ENCODE peak calls at places on chromosomes 2 and 18, in six cellular contexts. One of them, this sample, is unnamed. For H3K9me2, the result is how much of the 10 kb centered on the place peaks cover.

GRCh38 chr2:228321019-228321418 is 139.5 kb upstream of the SPHKAP start:
- DNase-seq in MM.1S: no peak
- DNase-seq in PC-3: no peak
- DNase-seq in HCT116: no peak
- DNase-seq in Karpas-422: no peak
- DNase-seq in SK-N-SH: no peak
- DNase-seq in this sample: no peak

GRCh38 chr2:238378230-238379095 is 48.3 kb upstream of the ASB1 start:
- DNase-seq in MM.1S: no peak
- DNase-seq in PC-3: no peak
- DNase-seq in HCT116: no peak
- DNase-seq in Karpas-422: no peak
- DNase-seq in SK-N-SH: no peak
- DNase-seq in this sample: no peak

GRCh38 chr2:8479298-8479697 is 202.6 kb upstream of the ID2 start:
- DNase-seq in MM.1S: no peak
- DNase-seq in PC-3: no peak
- DNase-seq in HCT116: no peak
- DNase-seq in Karpas-422: no peak
- DNase-seq in SK-N-SH: peak
- DNase-seq in this sample: no peak

GRCh38 chr18:3015203-3015590 is 2.3 kb upstream of the LPIN2 start:
- DNase-seq in MM.1S: no peak
- DNase-seq in PC-3: peak
- DNase-seq in HCT116: peak
- DNase-seq in Karpas-422: no peak
- DNase-seq in SK-N-SH: no peak
- DNase-seq in this sample: peak

GRCh38 chr18:29307231-29307630 is 1130.3 kb upstream of the CDH2 start:
- DNase-seq in MM.1S: no peak
- DNase-seq in PC-3: peak
- DNase-seq in HCT116: no peak
- DNase-seq in Karpas-422: no peak
- DNase-seq in SK-N-SH: no peak
- DNase-seq in this sample: no peak

GRCh38 chr2:128108166-128108565 is 17.2 kb downstream of the UGGT1 start:
- DNase-seq in MM.1S: no peak
- DNase-seq in PC-3: no peak
- DNase-seq in HCT116: no peak
- DNase-seq in Karpas-422: no peak
- DNase-seq in SK-N-SH: peak
- DNase-seq in this sample: no peak

GRCh38 chr2:201116959-201117734 is 1.2 kb downstream of the CFLAR start:
- DNase-seq in MM.1S: peak
- DNase-seq in PC-3: peak
- DNase-seq in HCT116: peak
- DNase-seq in Karpas-422: peak
- DNase-seq in SK-N-SH: no peak
- DNase-seq in this sample: peak

GRCh38 chr2:72713857-72714256 is 112.0 kb downstream of the EXOC6B start:
- DNase-seq in MM.1S: no peak
- DNase-seq in PC-3: peak
- DNase-seq in HCT116: no peak
- DNase-seq in Karpas-422: peak
- DNase-seq in SK-N-SH: no peak
- DNase-seq in this sample: no peak

GRCh38 chr2:152099655-152100050 is 809 bp upstream of the CACNB4 start:
- DNase-seq in MM.1S: no peak
- DNase-seq in PC-3: peak
- DNase-seq in HCT116: no peak
- DNase-seq in Karpas-422: no peak
- DNase-seq in SK-N-SH: no peak
- DNase-seq in this sample: no peak

GRCh38 chr2:156435725-156436476 is at the start of gene GPD2:
- DNase-seq in MM.1S: peak
- DNase-seq in PC-3: peak
- DNase-seq in HCT116: peak
- DNase-seq in Karpas-422: no peak
- DNase-seq in SK-N-SH: peak
- DNase-seq in this sample: peak

GRCh38 chr2:197378494-197378972 is 56.3 kb downstream of the SF3B1 start:
- DNase-seq in MM.1S: peak
- DNase-seq in PC-3: peak
- DNase-seq in HCT116: peak
- DNase-seq in Karpas-422: peak
- DNase-seq in SK-N-SH: peak
- DNase-seq in this sample: peak

GRCh38 chr18:73986711-73987110 is 160.9 kb downstream of the FBXO15 start:
- DNase-seq in MM.1S: no peak
- DNase-seq in PC-3: peak
- DNase-seq in HCT116: no peak
- DNase-seq in Karpas-422: no peak
- DNase-seq in SK-N-SH: no peak
- DNase-seq in this sample: peak

GRCh38 chr2:78070693-78071092 is 548.5 kb upstream of the LRRTM4 start:
- DNase-seq in MM.1S: peak
- DNase-seq in PC-3: no peak
- DNase-seq in HCT116: no peak
- DNase-seq in Karpas-422: no peak
- DNase-seq in SK-N-SH: no peak
- DNase-seq in this sample: no peak

DNA sequence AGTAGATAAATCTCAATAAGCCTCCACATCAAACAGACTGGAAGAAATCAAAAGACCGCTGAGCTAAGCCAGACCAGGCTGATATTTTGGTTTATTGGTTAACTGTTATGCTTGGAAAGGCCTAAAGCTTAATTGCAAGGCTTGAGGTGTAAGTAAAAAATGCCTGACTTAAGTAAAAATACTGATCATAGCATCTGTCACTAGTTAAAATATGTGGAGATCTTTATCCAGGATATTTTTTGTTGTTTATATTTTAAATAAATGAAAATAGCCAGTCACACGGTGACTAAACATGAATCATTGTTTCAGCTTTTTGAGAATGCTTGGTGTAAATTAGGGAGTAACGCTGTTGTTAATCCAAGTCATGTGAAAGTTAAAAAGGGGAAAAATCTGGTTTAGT is 127.9 kb downstream of the THADA start:
- DNase-seq in MM.1S: no peak
- DNase-seq in PC-3: peak
- DNase-seq in HCT116: no peak
- DNase-seq in Karpas-422: no peak
- DNase-seq in SK-N-SH: no peak
- DNase-seq in this sample: peak
- H3K4me2 ChIP-seq in MM.1S: no peak
- H3K4me2 ChIP-seq in PC-3: peak
- H3K4me2 ChIP-seq in HCT116: peak
- H3K4me2 ChIP-seq in Karpas-422: no peak
- H3K4me2 ChIP-seq in SK-N-SH: peak
- H3K4me2 ChIP-seq in this sample: peak

DNA sequence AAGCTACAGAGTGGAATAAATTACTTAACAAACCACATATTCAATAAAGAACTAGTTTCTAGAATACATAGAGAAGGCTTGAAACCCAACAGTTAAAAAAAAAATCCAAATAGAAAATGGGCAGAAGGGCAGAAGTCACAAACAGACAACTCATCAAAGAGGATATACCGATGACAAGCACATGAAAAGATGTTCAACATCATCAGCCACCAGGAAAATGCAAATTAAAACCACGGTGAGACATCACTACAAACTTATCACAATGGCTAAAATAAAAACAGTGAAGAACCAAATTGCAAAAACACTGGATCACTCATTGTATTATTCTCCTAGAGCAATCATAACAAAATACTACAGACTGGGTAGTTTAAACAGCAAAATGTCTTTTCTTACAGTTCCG is 14.5 kb downstream of the SESTD1 start:
- DNase-seq in MM.1S: no peak
- DNase-seq in PC-3: no peak
- DNase-seq in HCT116: no peak
- DNase-seq in Karpas-422: no peak
- DNase-seq in SK-N-SH: no peak
- DNase-seq in this sample: peak
- H3K9ac ChIP-seq in MM.1S: no peak
- H3K9ac ChIP-seq in PC-3: no peak
- H3K9ac ChIP-seq in HCT116: no peak
- H3K9ac ChIP-seq in Karpas-422: no peak
- H3K9ac ChIP-seq in SK-N-SH: no peak
- H3K9ac ChIP-seq in this sample: no peak

GRCh38 chr2:36678856-36679255 is 17.7 kb upstream of the VIT start:
- DNase-seq in MM.1S: no peak
- DNase-seq in PC-3: no peak
- DNase-seq in HCT116: no peak
- DNase-seq in Karpas-422: no peak
- DNase-seq in SK-N-SH: no peak
- DNase-seq in this sample: no peak

GRCh38 chr2:36677386-36677785 is 19.1 kb upstream of the VIT start:
- DNase-seq in MM.1S: peak
- DNase-seq in PC-3: no peak
- DNase-seq in HCT116: no peak
- DNase-seq in Karpas-422: no peak
- DNase-seq in SK-N-SH: no peak
- DNase-seq in this sample: no peak

GRCh38 chr2:36676364-36676763 is 20.1 kb upstream of the VIT start:
- DNase-seq in MM.1S: no peak
- DNase-seq in PC-3: no peak
- DNase-seq in HCT116: no peak
- DNase-seq in Karpas-422: no peak
- DNase-seq in SK-N-SH: no peak
- DNase-seq in this sample: no peak

GRCh38 chr2:36680012-36680411 is 16.5 kb upstream of the VIT start:
- DNase-seq in MM.1S: no peak
- DNase-seq in PC-3: no peak
- DNase-seq in HCT116: no peak
- DNase-seq in Karpas-422: no peak
- DNase-seq in SK-N-SH: no peak
- DNase-seq in this sample: no peak

DNA sequence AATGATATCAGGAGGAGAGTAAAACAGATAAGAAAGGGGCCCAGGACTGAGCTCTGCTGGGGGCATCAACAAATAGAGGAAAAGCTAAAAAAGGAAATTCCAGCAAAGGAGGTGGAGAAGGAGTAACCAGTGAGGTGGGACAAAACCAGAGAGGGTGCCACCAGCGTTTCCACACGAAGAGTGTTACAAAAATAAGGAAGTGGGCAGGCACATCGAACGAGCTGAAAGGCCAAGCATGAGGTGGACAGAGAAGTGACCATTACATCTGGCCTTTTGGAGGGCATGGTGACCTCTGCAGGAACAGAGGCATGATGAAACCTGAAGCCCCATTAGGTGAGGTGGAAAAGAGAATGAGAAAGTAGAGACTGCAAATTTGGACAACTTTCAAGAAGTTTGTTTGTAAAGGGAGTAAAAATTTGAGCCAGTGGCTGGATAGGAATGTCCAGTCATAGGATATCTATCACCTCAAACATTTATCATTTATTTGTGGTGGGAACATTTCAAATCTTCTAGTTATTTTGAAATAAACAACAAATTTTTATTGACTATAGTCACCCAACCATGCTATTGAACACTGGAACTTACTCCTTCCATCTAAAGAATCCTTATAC is 18.4 kb upstream of the VIT start:
- DNase-seq in MM.1S: no peak
- DNase-seq in PC-3: peak
- DNase-seq in HCT116: no peak
- DNase-seq in Karpas-422: no peak
- DNase-seq in SK-N-SH: no peak
- DNase-seq in this sample: peak
- H3K9me2 ChIP-seq in MM.1S: under half
- H3K9me2 ChIP-seq in PC-3: under half
- H3K9me2 ChIP-seq in HCT116: under half
- H3K9me2 ChIP-seq in Karpas-422: under half
- H3K9me2 ChIP-seq in SK-N-SH: under half
- H3K9me2 ChIP-seq in this sample: under half

GRCh38 chr2:127085260-127085666 is 21.7 kb downstream of the BIN1 start:
- DNase-seq in MM.1S: no peak
- DNase-seq in PC-3: no peak
- DNase-seq in HCT116: no peak
- DNase-seq in Karpas-422: peak
- DNase-seq in SK-N-SH: no peak
- DNase-seq in this sample: peak

GRCh38 chr2:127082974-127083373 is 24.0 kb downstream of the BIN1 start:
- DNase-seq in MM.1S: no peak
- DNase-seq in PC-3: no peak
- DNase-seq in HCT116: no peak
- DNase-seq in Karpas-422: no peak
- DNase-seq in SK-N-SH: no peak
- DNase-seq in this sample: peak

GRCh38 chr2:127084611-127085031 is 22.3 kb downstream of the BIN1 start:
- DNase-seq in MM.1S: no peak
- DNase-seq in PC-3: no peak
- DNase-seq in HCT116: no peak
- DNase-seq in Karpas-422: no peak
- DNase-seq in SK-N-SH: no peak
- DNase-seq in this sample: peak

GRCh38 chr2:127081826-127082633 is 24.9 kb downstream of the BIN1 start:
- DNase-seq in MM.1S: no peak
- DNase-seq in PC-3: no peak
- DNase-seq in HCT116: no peak
- DNase-seq in Karpas-422: peak
- DNase-seq in SK-N-SH: no peak
- DNase-seq in this sample: no peak

GRCh38 chr2:127083819-127084503 is 23.0 kb downstream of the BIN1 start:
- DNase-seq in MM.1S: no peak
- DNase-seq in PC-3: peak
- DNase-seq in HCT116: no peak
- DNase-seq in Karpas-422: no peak
- DNase-seq in SK-N-SH: no peak
- DNase-seq in this sample: peak
- H3K4me2 ChIP-seq in MM.1S: no peak
- H3K4me2 ChIP-seq in PC-3: no peak
- H3K4me2 ChIP-seq in HCT116: no peak
- H3K4me2 ChIP-seq in Karpas-422: no peak
- H3K4me2 ChIP-seq in SK-N-SH: peak
- H3K4me2 ChIP-seq in this sample: peak